ENCODE peak calls at places on chromosomes 11 and 22, in four cellular contexts. C is HCT116, V is spleen, S is stomach. Y is an unnamed sample. For H3K4me1, the result is how much of the 10 kb centered on the place peaks cover.

GRCh38 chr22:28989035-28989464 is 72.6 kb downstream of the C22orf31 start:
- DNase-seq in C (no peak), V (no peak), S (no peak), Y (no peak)

GRCh38 chr11:3894128-3894731 is 38.8 kb downstream of the STIM1 start:
- DNase-seq in C (no peak), V (peak), S (no peak), Y (no peak)

GRCh38 chr22:32684822-32685187 is 116.7 kb upstream of the TIMP3 start:
- DNase-seq in C (no peak), V (no peak), S (no peak), Y (no peak)

GRCh38 chr22:33829549-33830280 is 90.6 kb downstream of the LARGE1 start:
- DNase-seq in C (no peak), V (no peak), S (no peak), Y (no peak)

GRCh38 chr11:14969922-14970323 is 2.2 kb downstream of the CALCA start:
- DNase-seq in C (peak), V (peak), S (peak), Y (no peak)

GRCh38 chr11:131632971-131633370 is 262.6 kb downstream of the NTM start:
- DNase-seq in C (no peak), V (no peak), S (no peak), Y (no peak)

GRCh38 chr22:37518509-37519267 is 527 bp downstream of the CARD10 start:
- DNase-seq in C (no peak), V (no peak), S (no peak), Y (no peak)

GRCh38 chr11:86949995-86950993 is 4.9 kb downstream of the FZD4 start:
- DNase-seq in C (no peak), V (no peak), S (no peak), Y (no peak)

GRCh38 chr22:23122992-23123803 is 18.6 kb downstream of the RSPH14 start:
- DNase-seq in C (no peak), V (no peak), S (no peak), Y (no peak)

GRCh38 chr11:66288866-66289547 is at the start of gene YIF1A:
- DNase-seq in C (peak), V (peak), S (peak), Y (peak)

GRCh38 chr11:78914503-78914902 is 339.8 kb upstream of the NARS2 start:
- DNase-seq in C (no peak), V (no peak), S (no peak), Y (no peak)

GRCh38 chr22:27857441-27857840 is 55.9 kb upstream of the MN1 start:
- DNase-seq in C (no peak), V (no peak), S (no peak), Y (no peak)

GRCh38 chr11:1753426-1754305 is 3.3 kb upstream of the IFITM10 start:
- DNase-seq in C (no peak), V (peak), S (no peak), Y (no peak)

GRCh38 chr22:46122511-46122971 is 27.8 kb upstream of the PPARA start:
- DNase-seq in C (peak), V (peak), S (peak), Y (no peak)

DNA sequence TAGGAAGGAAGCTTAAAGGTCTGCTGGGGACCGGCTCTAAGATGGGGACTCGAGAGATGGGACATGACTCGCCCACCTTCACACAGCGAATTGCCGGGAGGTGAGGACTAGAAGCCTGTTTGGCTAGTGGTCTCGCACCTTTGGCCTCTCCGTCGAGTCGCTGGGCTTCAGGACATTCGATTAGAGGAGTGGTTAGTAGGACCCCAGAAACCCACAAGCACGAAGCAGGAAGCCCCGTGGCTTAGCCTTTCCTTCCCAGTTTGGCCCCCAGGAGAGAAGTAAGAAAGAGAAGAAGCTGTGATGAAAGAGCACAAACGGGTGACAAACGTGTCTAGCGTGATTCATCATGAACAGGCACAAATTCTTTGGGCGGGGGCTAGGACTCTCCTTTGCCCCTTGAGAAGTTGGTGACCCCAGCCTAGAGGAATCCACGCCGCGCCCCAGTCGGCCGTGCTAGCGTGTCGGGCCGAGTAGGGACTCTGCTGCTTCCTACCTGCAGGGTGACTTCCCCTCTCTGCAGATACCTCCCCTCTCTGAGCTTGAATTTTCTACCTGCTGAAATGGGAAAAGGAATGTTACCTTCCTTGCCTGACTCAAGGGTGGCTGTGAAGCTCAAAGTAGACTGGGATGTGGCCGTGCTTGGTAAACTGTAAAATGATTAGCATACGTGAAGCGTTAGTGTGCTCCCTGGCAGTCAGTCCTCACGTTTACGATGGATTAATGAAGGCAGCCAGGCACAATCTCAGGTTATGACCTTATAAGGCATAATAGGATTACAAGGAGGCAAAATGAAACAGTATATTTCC is 1.1 kb upstream of the ADM start:
- DNase-seq in C (no peak), V (peak), S (peak), Y (no peak)
- TF ChIP-seq POLR2A in C (peak), V (no peak), S (no peak), Y (no peak)

GRCh38 chr11:124920870-124921609 is 2.0 kb downstream of the HEPN1 start:
- DNase-seq in C (no peak), V (peak), S (peak), Y (no peak)
- TF ChIP-seq POLR2AphosphoS5 in C (no peak), V (peak), S (no peak), Y (no peak)

GRCh38 chr11:83122050-83122449 is 34.9 kb upstream of the PCF11 start:
- DNase-seq in C (no peak), V (no peak), S (no peak), Y (no peak)

GRCh38 chr11:83120328-83120727 is 36.6 kb upstream of the PCF11 start:
- DNase-seq in C (no peak), V (no peak), S (no peak), Y (no peak)

GRCh38 chr11:83119216-83119615 is 37.7 kb upstream of the PCF11 start:
- DNase-seq in C (no peak), V (no peak), S (no peak), Y (no peak)

GRCh38 chr11:83115992-83116641 is 40.8 kb upstream of the PCF11 start:
- DNase-seq in C (no peak), V (no peak), S (no peak), Y (no peak)

GRCh38 chr11:83118814-83119213 is 38.1 kb upstream of the PCF11 start:
- DNase-seq in C (no peak), V (no peak), S (no peak), Y (no peak)
- H3K4me1 ChIP-seq in C (under half), V (under half), S (under half), Y (under half)

GRCh38 chr11:13216019-13217006 is 61.3 kb upstream of the BMAL1 start:
- DNase-seq in C (peak), V (no peak), S (no peak), Y (no peak)
- TF ChIP-seq POLR2A in C (no peak), V (no peak), S (no peak), Y (no peak)

DNA sequence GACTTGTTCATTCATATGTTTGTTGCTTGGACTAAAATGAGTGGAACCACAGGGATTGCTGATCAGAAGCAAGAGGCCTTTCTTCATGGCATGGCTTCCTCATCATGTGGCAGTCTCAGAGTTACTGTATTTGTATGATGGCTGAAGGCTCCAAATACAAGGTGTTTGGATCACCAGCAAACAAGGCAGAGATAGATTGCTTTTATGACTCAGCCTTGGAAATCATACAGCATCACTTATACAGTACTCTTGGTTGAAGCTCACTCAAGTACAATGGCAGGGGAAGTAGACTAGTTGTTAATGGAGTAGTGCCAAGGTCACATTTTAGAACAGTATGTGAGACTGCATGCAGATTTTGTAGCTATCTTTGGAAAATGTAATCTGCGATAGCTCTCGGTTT is 16.6 kb downstream of the CAPRIN1 start:
- DNase-seq in C (no peak), V (no peak), S (no peak), Y (no peak)
- TF ChIP-seq POLR2AphosphoS5 in C (no peak), V (no peak), S (peak), Y (no peak)

GRCh38 chr11:110761131-110761530 is 48.9 kb upstream of the ARHGAP20 start:
- DNase-seq in C (no peak), V (no peak), S (no peak), Y (no peak)
- H3K4me1 ChIP-seq in C (under half), V (under half), S (half or more), Y (under half)